ENCODE peak calls at places on chromosomes 16 and 17, in four cellular contexts. One of them, this sample, is unnamed.

GRCh38 chr17:797236-797635 is 15.1 kb downstream of the MRM3 start:
- DNase-seq in K562: no peak
- DNase-seq in Panc1: no peak
- DNase-seq in HepG2: no peak
- DNase-seq in this sample: no peak

GRCh38 chr16:84212631-84213030 is 21.7 kb downstream of the ADAD2 start:
- DNase-seq in K562: no peak
- DNase-seq in Panc1: no peak
- DNase-seq in HepG2: no peak
- DNase-seq in this sample: no peak

GRCh38 chr16:3175157-3176153 is 12.5 kb upstream of the OR1F1 start:
- DNase-seq in K562: peak
- DNase-seq in Panc1: no peak
- DNase-seq in HepG2: peak
- DNase-seq in this sample: peak

GRCh38 chr16:73183678-73184092 is 135.8 kb upstream of the ZFHX3 start:
- DNase-seq in K562: no peak
- DNase-seq in Panc1: no peak
- DNase-seq in HepG2: no peak
- DNase-seq in this sample: no peak

GRCh38 chr17:32314636-32315035 is 27.3 kb downstream of the C17orf75 start:
- DNase-seq in K562: no peak
- DNase-seq in Panc1: no peak
- DNase-seq in HepG2: no peak
- DNase-seq in this sample: no peak

GRCh38 chr17:62737513-62737912 is 70.6 kb downstream of the MARCHF10 start:
- DNase-seq in K562: no peak
- DNase-seq in Panc1: no peak
- DNase-seq in HepG2: no peak
- DNase-seq in this sample: no peak

GRCh38 chr17:73566905-73567782 is 77.1 kb downstream of the SDK2 start:
- DNase-seq in K562: no peak
- DNase-seq in Panc1: no peak
- DNase-seq in HepG2: no peak
- DNase-seq in this sample: no peak

GRCh38 chr16:28891964-28892890 is 13.9 kb downstream of the ATP2A1 start:
- DNase-seq in K562: no peak
- DNase-seq in Panc1: no peak
- DNase-seq in HepG2: no peak
- DNase-seq in this sample: no peak

GRCh38 chr16:82092711-82093110 is 57.7 kb downstream of the HSD17B2 start:
- DNase-seq in K562: no peak
- DNase-seq in Panc1: no peak
- DNase-seq in HepG2: no peak
- DNase-seq in this sample: no peak

GRCh38 chr16:85082553-85083050 is 29.7 kb downstream of the CIBAR2 start:
- DNase-seq in K562: no peak
- DNase-seq in Panc1: no peak
- DNase-seq in HepG2: no peak
- DNase-seq in this sample: no peak

GRCh38 chr17:8904201-8904600 is 36.7 kb upstream of the PIK3R6 start:
- DNase-seq in K562: no peak
- DNase-seq in Panc1: no peak
- DNase-seq in HepG2: no peak
- DNase-seq in this sample: no peak

GRCh38 chr17:76136276-76137025 is 4.6 kb downstream of the FOXJ1 start:
- DNase-seq in K562: no peak
- DNase-seq in Panc1: no peak
- DNase-seq in HepG2: no peak
- DNase-seq in this sample: no peak

GRCh38 chr16:15652293-15653001 is 2.4 kb downstream of the NDE1 start:
- DNase-seq in K562: no peak
- DNase-seq in Panc1: no peak
- DNase-seq in HepG2: no peak
- DNase-seq in this sample: no peak

GRCh38 chr16:80027007-80027965 is 426.7 kb upstream of the MAF start:
- DNase-seq in K562: peak
- DNase-seq in Panc1: peak
- DNase-seq in HepG2: peak
- DNase-seq in this sample: no peak

GRCh38 chr17:42163113-42163512 is 8.3 kb upstream of the RAB5C start:
- DNase-seq in K562: peak
- DNase-seq in Panc1: no peak
- DNase-seq in HepG2: peak
- DNase-seq in this sample: peak

GRCh38 chr17:21001813-21002221 is 41.0 kb downstream of the USP22 start:
- DNase-seq in K562: no peak
- DNase-seq in Panc1: no peak
- DNase-seq in HepG2: no peak
- DNase-seq in this sample: no peak

GRCh38 chr16:17194190-17194780 is 276.5 kb downstream of the XYLT1 start:
- DNase-seq in K562: peak
- DNase-seq in Panc1: no peak
- DNase-seq in HepG2: no peak
- DNase-seq in this sample: peak

GRCh38 chr16:72873853-72874252 is 174.1 kb downstream of the ZFHX3 start:
- DNase-seq in K562: peak
- DNase-seq in Panc1: no peak
- DNase-seq in HepG2: no peak
- DNase-seq in this sample: no peak

GRCh38 chr16:87702325-87702811 is 63.4 kb downstream of the KLHDC4 start:
- DNase-seq in K562: peak
- DNase-seq in Panc1: no peak
- DNase-seq in HepG2: peak
- DNase-seq in this sample: no peak

GRCh38 chr17:2239882-2240430 is 63.6 kb downstream of the SMG6 start:
- DNase-seq in K562: no peak
- DNase-seq in Panc1: peak
- DNase-seq in HepG2: no peak
- DNase-seq in this sample: no peak

GRCh38 chr17:37322826-37323561 is 52.8 kb upstream of the C17orf78 start:
- DNase-seq in K562: no peak
- DNase-seq in Panc1: no peak
- DNase-seq in HepG2: no peak
- DNase-seq in this sample: no peak

GRCh38 chr17:50356418-50356817 is 10.5 kb downstream of the XYLT2 start:
- DNase-seq in K562: no peak
- DNase-seq in Panc1: no peak
- DNase-seq in HepG2: no peak
- DNase-seq in this sample: no peak

GRCh38 chr16:67708368-67708771 is 10.7 kb downstream of the GFOD2 start:
- DNase-seq in K562: no peak
- DNase-seq in Panc1: no peak
- DNase-seq in HepG2: no peak
- DNase-seq in this sample: no peak

GRCh38 chr16:81755915-81756644 is 23.0 kb upstream of the PLCG2 start:
- DNase-seq in K562: no peak
- DNase-seq in Panc1: no peak
- DNase-seq in HepG2: no peak
- DNase-seq in this sample: no peak

GRCh38 chr16:48420437-48420836 is 35.2 kb upstream of the SIAH1 start:
- DNase-seq in K562: no peak
- DNase-seq in Panc1: no peak
- DNase-seq in HepG2: no peak
- DNase-seq in this sample: no peak

GRCh38 chr17:8031950-8032349 is 6.9 kb upstream of the ALOX15B start:
- DNase-seq in K562: no peak
- DNase-seq in Panc1: no peak
- DNase-seq in HepG2: no peak
- DNase-seq in this sample: no peak

GRCh38 chr16:11125936-11126335 is 130.1 kb downstream of the SOCS1 start:
- DNase-seq in K562: no peak
- DNase-seq in Panc1: no peak
- DNase-seq in HepG2: no peak
- DNase-seq in this sample: no peak

GRCh38 chr16:23663918-23664317 is 14.8 kb upstream of the PLK1 start:
- DNase-seq in K562: no peak
- DNase-seq in Panc1: no peak
- DNase-seq in HepG2: no peak
- DNase-seq in this sample: no peak

GRCh38 chr17:13120864-13121263 is 103.0 kb upstream of the ELAC2 start:
- DNase-seq in K562: no peak
- DNase-seq in Panc1: no peak
- DNase-seq in HepG2: no peak
- DNase-seq in this sample: no peak
- TF ChIP-seq TCF7L2 in K562: no peak
- TF ChIP-seq TCF7L2 in Panc1: no peak
- TF ChIP-seq TCF7L2 in HepG2: no peak
- TF ChIP-seq TCF7L2 in this sample: no peak

GRCh38 chr17:61448042-61448441 is 4.2 kb upstream of the TBX4 start:
- DNase-seq in K562: no peak
- DNase-seq in Panc1: no peak
- DNase-seq in HepG2: no peak
- DNase-seq in this sample: no peak
- TF ChIP-seq TCF7L2 in K562: no peak
- TF ChIP-seq TCF7L2 in Panc1: no peak
- TF ChIP-seq TCF7L2 in HepG2: no peak
- TF ChIP-seq TCF7L2 in this sample: no peak

DNA sequence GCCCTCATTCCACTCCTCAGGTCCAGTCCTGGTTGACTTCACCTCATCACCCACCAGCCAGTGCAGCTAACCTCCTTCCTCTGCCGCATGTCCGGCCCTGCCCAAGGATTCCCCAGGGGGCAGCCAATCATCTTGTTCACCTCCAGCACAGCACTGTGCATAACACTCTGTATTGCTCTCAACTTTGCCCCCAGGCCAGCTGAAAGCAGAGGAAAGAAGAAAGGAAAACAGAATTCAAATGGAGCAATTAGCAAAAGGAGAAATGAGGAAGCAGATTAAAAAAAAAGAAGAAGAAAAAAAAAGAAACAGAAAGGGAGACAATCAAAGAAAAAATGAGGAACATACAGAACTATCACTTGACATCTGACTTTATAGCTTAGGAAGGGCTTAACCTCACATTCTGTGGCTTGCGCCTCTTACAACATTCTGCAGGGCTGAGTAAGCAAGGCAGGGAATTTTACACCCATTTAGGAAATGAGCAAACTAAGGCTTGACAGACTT is 26.1 kb downstream of the GAS7 start:
- DNase-seq in K562: no peak
- DNase-seq in Panc1: no peak
- DNase-seq in HepG2: no peak
- DNase-seq in this sample: no peak
- TF ChIP-seq TCF7L2 in K562: no peak
- TF ChIP-seq TCF7L2 in Panc1: no peak
- TF ChIP-seq TCF7L2 in HepG2: no peak
- TF ChIP-seq TCF7L2 in this sample: no peak

DNA sequence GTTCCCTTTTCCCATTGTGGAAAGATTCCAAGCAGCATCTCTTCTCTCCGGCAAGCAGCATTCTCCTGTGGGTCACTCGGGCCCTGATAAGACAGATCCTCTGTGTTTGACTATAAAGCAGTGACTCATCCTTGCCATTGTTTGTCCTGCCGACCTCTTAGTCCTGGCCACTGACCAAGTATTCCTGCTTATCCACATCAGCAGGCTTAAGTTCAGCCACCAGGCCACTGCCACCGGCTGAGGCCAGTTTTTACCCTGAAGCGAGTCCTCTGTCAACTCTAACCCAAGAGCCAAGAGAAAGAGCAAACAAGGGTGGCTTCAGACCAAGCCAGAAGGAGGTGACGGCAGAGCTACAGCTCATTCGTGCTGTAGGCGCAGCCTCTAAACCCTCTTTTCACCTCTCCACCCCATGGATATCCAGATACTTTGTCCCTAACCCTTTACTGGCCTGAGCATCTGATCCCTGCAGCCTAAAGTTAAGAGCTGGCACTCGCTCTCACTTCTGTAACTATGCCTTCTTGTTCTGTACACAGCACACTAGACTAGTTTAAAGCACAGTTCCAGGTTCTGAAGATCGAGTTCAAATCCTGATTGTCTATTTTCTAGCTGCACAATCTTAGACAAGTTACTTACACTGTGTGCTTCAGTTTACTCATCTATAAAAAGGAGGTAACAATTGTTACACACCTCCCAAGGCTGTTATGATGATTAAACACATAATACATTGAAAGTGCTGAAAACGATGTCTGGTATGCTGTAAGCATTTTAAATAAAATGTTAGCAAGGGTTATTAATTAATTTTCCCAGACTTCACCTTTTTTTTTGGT is 31.0 kb downstream of the SOX9 start:
- DNase-seq in K562: peak
- DNase-seq in Panc1: peak
- DNase-seq in HepG2: peak
- DNase-seq in this sample: peak
- TF ChIP-seq TCF7L2 in K562: no peak
- TF ChIP-seq TCF7L2 in Panc1: peak
- TF ChIP-seq TCF7L2 in HepG2: no peak
- TF ChIP-seq TCF7L2 in this sample: peak

DNA sequence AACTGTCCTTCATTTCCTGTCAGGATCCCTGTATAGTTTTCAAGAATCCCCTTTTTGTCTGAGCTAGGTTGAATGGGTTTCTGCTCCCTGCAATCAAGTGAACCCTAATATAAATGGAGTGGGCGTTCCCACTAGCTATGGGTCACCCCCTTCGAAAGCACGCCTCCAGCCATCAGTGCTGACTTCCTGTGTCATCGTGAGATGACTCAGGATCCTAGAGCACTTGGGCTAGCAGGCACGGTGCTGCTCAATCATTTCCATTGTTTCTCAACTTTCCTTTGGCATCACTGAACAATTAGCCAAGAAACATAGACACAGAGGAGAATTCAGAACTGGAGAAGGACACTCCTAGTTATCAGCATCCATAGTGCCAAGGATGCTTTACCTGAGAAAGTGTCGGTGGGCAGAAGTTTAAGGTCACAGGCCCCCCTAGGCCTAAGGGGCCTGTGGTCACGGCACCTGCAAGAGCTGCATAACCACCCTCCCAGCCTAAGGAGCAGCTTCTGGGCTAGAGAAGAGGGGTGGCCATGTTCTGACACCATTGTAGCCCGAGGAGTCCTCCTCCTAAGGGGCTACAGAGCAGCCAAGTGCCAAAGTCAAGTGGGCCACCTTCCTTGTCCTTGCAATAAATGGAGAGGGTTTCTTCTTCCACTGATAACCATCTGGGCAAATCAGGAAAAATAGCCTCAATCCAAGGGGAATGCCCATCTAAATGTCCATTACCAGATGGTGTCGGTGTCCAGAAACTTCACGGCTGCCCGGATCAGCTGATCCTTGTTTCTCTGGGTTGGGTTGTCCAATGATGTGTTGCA is 13.2 kb downstream of the ATPAF2 start:
- DNase-seq in K562: no peak
- DNase-seq in Panc1: no peak
- DNase-seq in HepG2: no peak
- DNase-seq in this sample: no peak
- TF ChIP-seq TCF7L2 in K562: no peak
- TF ChIP-seq TCF7L2 in Panc1: no peak
- TF ChIP-seq TCF7L2 in HepG2: no peak
- TF ChIP-seq TCF7L2 in this sample: no peak